ENCODE peak calls at places on chromosomes 16 and 17, in ten cellular contexts. X is tibial artery; C is heart left ventricle; P is heart right ventricle; Z is cardiac muscle cell; R is OCI-LY7; T is PC-9; U is CD4-positive, alpha-beta memory T cell; B is IMR-90; E is stomach. G is an unnamed sample.

GRCh38 chr17:75843577-75844529 is at the start of gene UNC13D:
- DNase-seq in X (no peak), C (no peak), P (no peak), Z (no peak), R (peak; percentile 57), T (peak; percentile 80), U (peak; percentile 61), B (no peak), E (peak; percentile 58), G (peak; percentile 72)

GRCh38 chr16:10827691-10828341 is 9.2 kb upstream of the TVP23A start:
- DNase-seq in X (peak; percentile 80), C (peak; percentile 86), P (peak; percentile 86), Z (peak; percentile 95), R (no peak), T (no peak), U (no peak), B (peak; percentile 86), E (peak; percentile 72), G (peak; percentile 76)

GRCh38 chr17:57892146-57892819 is 42.4 kb upstream of the MRPS23 start:
- DNase-seq in X (peak; percentile 89), C (peak; percentile 87), P (peak; percentile 90), Z (peak; percentile 94), R (peak; percentile 72), T (no peak), U (peak; percentile 62), B (peak; percentile 84), E (peak; percentile 91), G (peak; percentile 79)

GRCh38 chr17:6690641-6691040 is 22.5 kb downstream of the SLC13A5 start:
- DNase-seq in X (no peak), C (no peak), P (no peak), Z (no peak), R (no peak), T (no peak), U (no peak), B (no peak), E (no peak), G (no peak)

GRCh38 chr16:83579027-83579426 is 228.8 kb upstream of the HSBP1 start:
- DNase-seq in X (no peak), C (no peak), P (no peak), Z (no peak), R (no peak), T (no peak), U (no peak), B (no peak), E (no peak), G (no peak)

GRCh38 chr17:80737106-80738019 is 192.7 kb downstream of the RPTOR start:
- DNase-seq in X (no peak), C (no peak), P (no peak), Z (no peak), R (peak; percentile 98), T (no peak), U (no peak), B (no peak), E (no peak), G (no peak)

GRCh38 chr16:29315916-29316517 is 90.5 kb downstream of the NPIPB11 start:
- DNase-seq in X (no peak), C (no peak), P (no peak), Z (no peak), R (peak; percentile 22), T (no peak), U (no peak), B (no peak), E (no peak), G (no peak)

GRCh38 chr16:65024649-65025243 is 97.1 kb downstream of the CDH11 start:
- DNase-seq in X (no peak), C (no peak), P (no peak), Z (peak; percentile 54), R (no peak), T (no peak), U (no peak), B (peak; percentile 79), E (no peak), G (no peak)

GRCh38 chr17:36851230-36851629 is 86.0 kb upstream of the LHX1 start:
- DNase-seq in X (no peak), C (no peak), P (no peak), Z (no peak), R (no peak), T (peak; percentile 85), U (no peak), B (peak; percentile 45), E (no peak), G (no peak)

GRCh38 chr16:47079883-47080282 is 63.9 kb downstream of the NETO2 start:
- DNase-seq in X (no peak), C (no peak), P (no peak), Z (no peak), R (no peak), T (no peak), U (no peak), B (no peak), E (no peak), G (no peak)

GRCh38 chr17:45294506-45294905 is 22.3 kb downstream of the MAP3K14 start:
- DNase-seq in X (no peak), C (peak; percentile 55), P (no peak), Z (peak; percentile 93), R (no peak), T (peak; percentile 93), U (no peak), B (peak; percentile 88), E (peak; percentile 80), G (peak; percentile 87)

GRCh38 chr16:28312327-28312726 is 20.0 kb downstream of the SBK1 start:
- DNase-seq in X (no peak), C (no peak), P (no peak), Z (no peak), R (no peak), T (no peak), U (no peak), B (no peak), E (no peak), G (no peak)
- H3K4me1 ChIP-seq in X (no peaks in the 10 kb centered on the region), C (no peaks in the 10 kb centered on the region), P (peaks cover 3% of the 10 kb centered on the region), Z (no peaks in the 10 kb centered on the region), R (no peaks in the 10 kb centered on the region), T (no peaks in the 10 kb centered on the region), U (peaks cover 67% of the 10 kb centered on the region), B (no peaks in the 10 kb centered on the region), E (no peaks in the 10 kb centered on the region), G (no peaks in the 10 kb centered on the region)

DNA sequence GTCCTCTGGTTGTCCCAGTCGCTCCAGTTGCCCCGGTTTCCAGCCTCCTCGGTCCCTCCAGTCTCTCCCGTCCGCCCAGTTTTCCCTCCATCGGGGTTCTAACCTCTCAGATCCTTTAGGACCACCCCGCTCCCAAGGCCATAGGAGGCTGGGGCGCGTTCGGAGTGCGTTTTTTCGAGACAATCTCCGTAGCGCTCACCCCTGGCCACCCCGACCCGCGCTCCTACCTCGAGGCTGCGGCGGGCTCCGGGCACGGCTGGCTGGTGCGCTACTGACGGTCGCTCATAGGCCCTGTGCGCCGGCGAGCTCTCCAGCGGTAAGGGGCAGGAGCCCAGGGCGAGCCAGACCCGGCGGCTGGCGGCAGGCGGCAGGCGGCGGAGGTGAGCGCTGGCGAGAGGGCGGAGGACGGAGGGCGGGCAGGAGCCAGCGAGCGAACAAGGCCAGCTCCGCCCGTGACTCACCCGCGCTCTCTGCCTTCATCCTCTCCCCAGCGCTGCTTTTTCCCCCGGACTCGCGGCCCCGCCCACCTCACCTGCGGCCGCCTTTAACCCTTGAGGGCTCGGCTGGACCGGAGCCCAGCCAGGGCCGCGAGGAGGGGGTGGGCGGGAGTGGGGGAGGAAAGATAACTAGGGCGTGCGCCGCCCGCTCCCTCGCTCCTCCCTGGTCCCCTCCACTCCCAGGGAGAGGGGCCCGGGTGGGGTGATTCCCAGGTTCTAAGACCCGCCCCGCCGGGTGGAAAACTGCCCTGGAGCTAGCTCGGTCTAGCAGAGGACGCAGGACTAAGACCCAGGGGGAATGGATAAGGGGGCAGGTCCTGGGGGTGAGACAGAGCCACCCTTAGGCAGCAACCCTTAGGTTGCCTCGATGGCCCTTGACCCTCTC is at the start of gene SP6:
- DNase-seq in X (no peak), C (peak; percentile 40), P (peak; percentile 55), Z (peak; percentile 62), R (no peak), T (peak; percentile 86), U (peak; percentile 41), B (peak; percentile 51), E (peak; percentile 91), G (peak; percentile 84)
- H3K27ac ChIP-seq in X (no peak within 1 kb of the TSS), C (no peak within 1 kb of the TSS), P (peak within 1 kb of the TSS; percentile 68), Z (no peak within 1 kb of the TSS), R (no peak within 1 kb of the TSS), T (peak within 1 kb of the TSS; percentile 55), U (no peak within 1 kb of the TSS), B (no peak within 1 kb of the TSS), E (no peak within 1 kb of the TSS), G (no peak within 1 kb of the TSS)

DNA sequence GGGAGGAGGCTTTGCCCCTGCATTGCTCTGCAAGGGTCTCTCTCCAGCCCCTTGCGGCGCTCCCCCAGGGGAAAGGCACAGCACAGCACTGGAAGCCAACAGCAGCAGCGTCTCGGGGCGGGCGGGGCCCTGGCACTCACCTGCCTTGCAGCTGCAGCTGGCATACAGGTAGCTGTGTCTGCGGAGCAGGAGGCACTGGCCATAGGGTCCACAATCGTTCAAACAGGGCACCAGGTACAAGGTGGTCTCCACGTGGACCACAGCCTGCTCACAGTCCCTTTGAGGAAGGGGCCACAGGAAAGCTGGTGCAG is 4.2 kb upstream of the MRPL28 start:
- DNase-seq in X (no peak), C (no peak), P (no peak), Z (no peak), R (no peak), T (no peak), U (no peak), B (no peak), E (no peak), G (no peak)
- H3K4me1 ChIP-seq in X (peaks cover 14% of the 10 kb centered on the region), C (peaks cover 11% of the 10 kb centered on the region), P (peaks cover 12% of the 10 kb centered on the region), Z (peaks cover 4% of the 10 kb centered on the region), R (peaks cover 12% of the 10 kb centered on the region), T (peaks cover 5% of the 10 kb centered on the region), U (peaks cover 29% of the 10 kb centered on the region), B (peaks cover 6% of the 10 kb centered on the region), E (peaks cover 32% of the 10 kb centered on the region), G (peaks cover 4% of the 10 kb centered on the region)

GRCh38 chr17:73770115-73770848 is 126.0 kb upstream of the SDK2 start:
- DNase-seq in X (peak; percentile 67), C (peak; percentile 89), P (peak; percentile 84), Z (peak; percentile 89), R (no peak), T (no peak), U (no peak), B (peak; percentile 50), E (peak; percentile 81), G (peak; percentile 78)

GRCh38 chr17:73768691-73769090 is 124.4 kb upstream of the SDK2 start:
- DNase-seq in X (no peak), C (no peak), P (no peak), Z (no peak), R (no peak), T (no peak), U (no peak), B (no peak), E (no peak), G (no peak)

GRCh38 chr17:73772107-73772705 is 128.0 kb upstream of the SDK2 start:
- DNase-seq in X (no peak), C (no peak), P (no peak), Z (no peak), R (no peak), T (no peak), U (no peak), B (no peak), E (no peak), G (no peak)

GRCh38 chr17:73769480-73769879 is 125.2 kb upstream of the SDK2 start:
- DNase-seq in X (no peak), C (no peak), P (no peak), Z (no peak), R (no peak), T (no peak), U (no peak), B (no peak), E (no peak), G (peak; percentile 15)

DNA sequence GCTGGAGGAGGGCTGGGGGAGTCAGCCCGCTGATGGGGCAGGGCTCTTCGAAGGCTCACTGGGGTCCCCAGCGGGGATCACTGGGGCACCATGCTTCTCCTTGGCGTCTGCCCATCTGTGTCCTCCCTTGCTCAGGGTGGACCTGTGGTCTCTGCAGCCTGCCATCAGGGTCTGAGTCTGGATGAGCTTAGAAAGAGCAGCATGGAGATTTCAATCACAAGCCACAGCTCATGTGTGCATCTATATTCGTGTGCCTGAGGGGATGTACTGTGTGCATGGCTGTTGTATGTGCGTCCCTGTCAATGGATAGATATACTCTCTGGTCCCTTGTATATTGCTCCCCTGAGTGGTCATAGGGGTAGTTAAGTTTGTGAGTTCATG is 126.6 kb upstream of the SDK2 start:
- DNase-seq in X (no peak), C (no peak), P (no peak), Z (no peak), R (no peak), T (no peak), U (no peak), B (no peak), E (no peak), G (no peak)
- H3K27ac ChIP-seq in X (no peak overlapping the region), C (peak overlapping the region; percentile 30), P (no peak overlapping the region), Z (no peak overlapping the region), R (no peak overlapping the region), T (no peak overlapping the region), U (no peak overlapping the region), B (no peak overlapping the region), E (no peak overlapping the region), G (no peak overlapping the region)

G was measured in right lobe of liver.